ENCODE peak calls at places on chromosomes 16 and 17, in eight cellular contexts. J is globus pallidus, G is K562, E is GM10248, D is SHP77, M is T follicular helper cell, Y is ascending aorta, S is ovary. U is an unnamed sample.

GRCh38 chr16:1244881-1245280 is 4.4 kb downstream of the TPSAB1 start:
- DNase-seq in Y (no peak), D (no peak), M (no peak), G (no peak), S (no peak), J (no peak), E (no peak), U (no peak)

GRCh38 chr17:39563476-39563875 is 44.2 kb downstream of the NEUROD2 start:
- DNase-seq in G (no peak), Y (no peak), M (no peak), E (no peak), D (no peak), S (no peak), J (no peak), U (no peak)

GRCh38 chr17:78774956-78775571 is 7.0 kb downstream of the CYTH1 start:
- DNase-seq in G (no peak), J (no peak), M (peak; percentile 35), Y (no peak), S (no peak), E (no peak), D (no peak), U (no peak)

GRCh38 chr17:37813753-37814152 is 68.9 kb upstream of the HNF1B start:
- DNase-seq in S (no peak), E (no peak), M (no peak), G (no peak), J (no peak), D (no peak), Y (no peak), U (no peak)

GRCh38 chr17:42760652-42761581 is at the start of gene RAMP2:
- DNase-seq in E (peak; percentile 40), G (no peak), M (no peak), Y (no peak), D (no peak), S (peak; percentile 41), J (no peak), U (peak; percentile 83)

GRCh38 chr16:22684282-22685161 is 129.4 kb upstream of the HS3ST2 start:
- DNase-seq in S (no peak), M (no peak), D (no peak), G (no peak), Y (no peak), E (no peak), J (no peak), U (no peak)

GRCh38 chr17:81339502-81340296 is 44.6 kb upstream of the SLC38A10 start:
- DNase-seq in J (no peak), E (no peak), M (no peak), D (no peak), S (no peak), Y (no peak), G (no peak), U (no peak)

GRCh38 chr17:81681672-81682071 is 1.9 kb downstream of the ARL16 start:
- DNase-seq in G (no peak), E (no peak), J (no peak), S (no peak), D (no peak), Y (no peak), M (no peak), U (no peak)

GRCh38 chr16:8678068-8678927 is 3.9 kb downstream of the ABAT start:
- DNase-seq in Y (no peak), J (no peak), D (no peak), S (no peak), G (no peak), M (no peak), E (no peak), U (no peak)